ENCODE peak calls at places on chromosomes 11 and 22, in six cellular contexts. E is mesenchymal stem cell, Z is IMR-90, D is neuronal stem cell, V is H1, G is trophoblast cell. K is an unnamed sample.

GRCh38 chr11:124302756-124303155 is 11.0 kb downstream of the OR8D1 start:
- DNase-seq in E (peak; percentile 51), Z (no peak), D (no peak), V (no peak), G (no peak), K (no peak)

GRCh38 chr22:27637604-27638003 is 164.0 kb downstream of the MN1 start:
- DNase-seq in E (peak; percentile 8), Z (peak; percentile 28), D (no peak), V (no peak), G (no peak), K (no peak)

GRCh38 chr11:133228406-133229330 is 303.6 kb downstream of the OPCML start:
- DNase-seq in E (no peak), Z (no peak), D (peak; percentile 56), V (peak; percentile 71), G (no peak), K (peak; percentile 88)

GRCh38 chr22:25496396-25497064 is 67.9 kb upstream of the GRK3 start:
- DNase-seq in E (peak; percentile 41), Z (peak; percentile 83), D (no peak), V (no peak), G (no peak), K (no peak)

GRCh38 chr11:115606223-115607220 is 102.3 kb upstream of the CADM1 start:
- DNase-seq in E (peak; percentile 39), Z (peak; percentile 67), D (no peak), V (no peak), G (no peak), K (no peak)

GRCh38 chr11:34381775-34382174 is 24.0 kb upstream of the ABTB2 start:
- DNase-seq in E (no peak), Z (no peak), D (no peak), V (no peak), G (no peak), K (no peak)

GRCh38 chr11:10654211-10655150 is 39.1 kb downstream of the IRAG1 start:
- DNase-seq in E (peak; percentile 62), Z (peak; percentile 67), D (peak; percentile 32), V (no peak), G (peak; percentile 37), K (no peak)

GRCh38 chr22:41920271-41920976 is 5.5 kb upstream of the SHISA8 start:
- DNase-seq in E (no peak), Z (no peak), D (no peak), V (no peak), G (no peak), K (no peak)

GRCh38 chr11:94132152-94132558 is 3.5 kb downstream of the PANX1 start:
- DNase-seq in E (peak; percentile 92), Z (peak; percentile 94), D (no peak), V (no peak), G (peak; percentile 90), K (no peak)

GRCh38 chr11:112238041-112238440 is 11.8 kb downstream of the PTS start:
- DNase-seq in E (no peak), Z (no peak), D (no peak), V (no peak), G (no peak), K (no peak)

GRCh38 chr22:20463324-20464095 is 25.9 kb upstream of the SCARF2 start:
- DNase-seq in E (no peak), Z (no peak), D (no peak), V (no peak), G (no peak), K (no peak)

GRCh38 chr22:37163618-37164534 is 14.2 kb upstream of the IL2RB start:
- DNase-seq in E (no peak), Z (no peak), D (no peak), V (no peak), G (no peak), K (no peak)

GRCh38 chr11:57422669-57423068 is 4.3 kb downstream of the SLC43A3 start:
- DNase-seq in E (no peak), Z (no peak), D (no peak), V (no peak), G (no peak), K (no peak)

GRCh38 chr22:30880181-30880601 is 88.4 kb downstream of the MORC2 start:
- DNase-seq in E (no peak), Z (no peak), D (no peak), V (no peak), G (no peak), K (no peak)

GRCh38 chr11:108453207-108453835 is 14.0 kb downstream of the C11orf65 start:
- DNase-seq in E (no peak), Z (no peak), D (no peak), V (no peak), G (no peak), K (no peak)

GRCh38 chr22:49600452-49600847 is 227.2 kb downstream of the BRD1 start:
- DNase-seq in E (no peak), Z (no peak), D (no peak), V (no peak), G (no peak), K (no peak)

GRCh38 chr22:42368379-42369249 is 63.6 kb downstream of the NFAM1 start:
- DNase-seq in E (no peak), Z (no peak), D (no peak), V (no peak), G (peak; percentile 86), K (peak; percentile 85)

GRCh38 chr22:38187413-38188212 is 6.0 kb upstream of the PLA2G6 start:
- DNase-seq in E (peak; percentile 92), Z (peak; percentile 71), D (no peak), V (no peak), G (no peak), K (no peak)

GRCh38 chr11:10623797-10624761 is 55.6 kb upstream of the LYVE1 start:
- DNase-seq in E (peak; percentile 38), Z (peak; percentile 37), D (no peak), V (peak; percentile 41), G (no peak), K (peak; percentile 72)

GRCh38 chr11:2825261-2825885 is 60.2 kb downstream of the CDKN1C start:
- DNase-seq in E (peak; percentile 78), Z (peak; percentile 74), D (no peak), V (no peak), G (peak; percentile 79), K (no peak)

GRCh38 chr11:119057000-119057769 is at the start of gene HYOU1:
- DNase-seq in E (peak; percentile 97), Z (peak; percentile 93), D (peak; percentile 97), V (peak; percentile 87), G (peak; percentile 95), K (peak; percentile 99)
- H2AK5ac ChIP-seq in E (peak within 1 kb of the TSS; percentile 21), Z (peak within 1 kb of the TSS; percentile 61), D (peak within 1 kb of the TSS; percentile 78), V (no peak within 1 kb of the TSS), G (peak within 1 kb of the TSS; percentile 42), K (no peak within 1 kb of the TSS)

DNA sequence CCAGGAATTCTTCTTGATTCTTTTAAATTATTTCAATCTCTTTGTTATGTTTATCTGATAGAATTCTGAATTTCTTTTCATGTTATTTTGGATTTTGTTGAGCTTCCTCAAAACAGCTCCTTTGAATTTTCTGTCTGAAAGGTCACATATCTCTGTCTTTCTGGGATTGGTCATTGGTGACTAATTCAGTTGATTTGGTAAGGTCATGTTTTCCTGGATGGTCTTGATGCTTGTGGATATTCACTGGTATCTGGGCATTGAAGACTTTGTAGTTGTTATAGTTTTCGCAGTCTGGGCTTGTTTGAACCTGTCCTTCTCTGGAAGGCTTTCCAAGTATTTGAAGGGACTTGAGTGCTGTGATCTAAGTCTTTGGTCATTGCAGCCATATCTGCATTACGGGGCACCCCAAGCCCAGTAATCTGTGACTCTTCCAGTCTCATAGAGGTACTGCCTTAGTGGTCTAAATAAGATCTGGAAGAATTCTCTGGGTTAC is 18.9 kb upstream of the INSC start:
- DNase-seq in E (no peak), Z (no peak), D (no peak), V (no peak), G (no peak), K (no peak)
- H2AFZ ChIP-seq in E (no peak overlapping the region), Z (no peak overlapping the region), D (no peak overlapping the region), V (no peak overlapping the region), G (no peak overlapping the region), K (no peak overlapping the region)

DNA sequence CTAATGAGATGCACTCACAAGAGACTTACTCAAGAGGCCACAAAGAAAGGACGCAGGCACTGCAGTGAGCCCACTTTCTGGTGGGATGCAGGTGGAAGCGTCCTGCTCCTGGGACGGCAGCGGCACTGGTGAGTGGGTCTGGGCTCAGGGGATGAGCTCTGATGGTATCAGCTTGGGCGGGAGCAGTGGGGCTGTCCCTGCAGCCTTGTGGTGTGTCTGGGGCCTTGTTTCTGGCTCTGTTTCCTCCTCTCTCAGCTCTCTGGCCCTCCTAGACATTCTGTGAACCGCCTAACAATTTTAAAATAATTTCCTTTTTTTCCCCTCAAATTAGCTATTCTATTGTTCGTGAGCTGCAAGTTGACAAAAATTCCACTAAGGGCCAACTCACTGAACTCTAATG is 8.8 kb upstream of the ST14 start:
- DNase-seq in E (no peak), Z (no peak), D (no peak), V (no peak), G (no peak), K (no peak)
- H2AK5ac ChIP-seq in E (no peak overlapping the region), Z (no peak overlapping the region), D (no peak overlapping the region), V (no peak overlapping the region), G (no peak overlapping the region), K (no peak overlapping the region)

GRCh38 chr11:46845740-46846509 is at the start of gene CKAP5:
- DNase-seq in E (peak; percentile 94), Z (peak; percentile 87), D (peak; percentile 85), V (peak; percentile 53), G (peak; percentile 87), K (peak; percentile 88)
- H2AFZ ChIP-seq in E (peak within 1 kb of the TSS; percentile 75), Z (peak within 1 kb of the TSS; percentile 99), D (peak within 1 kb of the TSS; percentile 98), V (peak within 1 kb of the TSS; percentile 86), G (peak within 1 kb of the TSS; percentile 80), K (no peak within 1 kb of the TSS)

DNA sequence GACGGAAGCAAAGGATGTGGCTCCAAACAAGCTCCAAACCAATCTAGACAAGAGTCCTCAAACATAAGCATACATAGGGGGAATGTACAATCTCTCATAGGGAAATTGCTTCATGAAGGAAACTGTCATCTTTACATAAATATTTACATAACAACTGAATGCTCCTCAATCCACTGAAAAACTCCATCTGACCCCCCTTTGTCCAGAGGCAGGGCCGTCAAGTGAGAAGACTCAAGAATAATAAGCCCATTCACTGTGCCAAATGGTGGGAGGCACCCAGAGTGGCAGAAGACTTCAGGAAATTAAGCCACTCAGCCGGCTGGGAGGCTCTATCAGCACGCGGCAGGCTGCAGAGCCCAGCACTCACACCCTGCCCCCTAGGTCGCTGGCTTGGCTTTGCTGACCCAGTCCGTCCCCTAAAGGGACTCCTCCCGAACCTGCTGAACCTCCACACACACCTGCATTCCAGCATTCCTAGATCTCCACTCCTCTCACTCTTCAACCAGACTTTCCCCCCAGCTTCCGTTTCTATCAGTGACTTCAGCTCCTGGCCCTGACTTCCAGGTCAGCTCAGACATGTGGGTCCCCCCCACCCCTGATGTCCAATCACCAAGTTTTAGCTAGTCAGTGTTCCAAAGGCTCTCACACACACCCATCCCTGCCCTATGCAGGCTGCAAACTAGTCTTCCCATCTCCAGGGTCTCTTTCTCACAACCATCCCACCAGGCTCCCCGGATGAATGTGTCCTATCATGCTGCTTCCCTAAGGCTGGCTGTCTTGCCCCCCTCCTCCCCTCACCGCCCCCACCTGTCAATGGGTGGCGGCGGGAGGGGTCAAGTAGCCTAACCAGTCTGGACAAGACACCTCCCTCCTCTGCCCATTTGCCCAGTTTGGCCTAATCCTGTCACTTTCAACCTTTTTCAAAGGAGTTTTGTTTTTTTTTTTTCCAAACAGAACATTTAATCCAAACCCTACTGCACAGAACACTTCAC is 11.3 kb downstream of the VPS37C start:
- DNase-seq in E (peak; percentile 87), Z (peak; percentile 63), D (no peak), V (no peak), G (peak; percentile 17), K (no peak)
- H2AK5ac ChIP-seq in E (no peak overlapping the region), Z (peak overlapping the region; percentile 67), D (peak overlapping the region; percentile 22), V (no peak overlapping the region), G (no peak overlapping the region), K (no peak overlapping the region)

GRCh38 chr22:29070490-29070889 is 2.3 kb upstream of the KREMEN1 start:
- DNase-seq in E (no peak), Z (no peak), D (no peak), V (no peak), G (no peak), K (no peak)
- H2AFZ ChIP-seq in E (no peak overlapping the region), Z (no peak overlapping the region), D (no peak overlapping the region), V (no peak overlapping the region), G (no peak overlapping the region), K (no peak overlapping the region)

K was measured in H9.